ENCODE peak calls at places on chromosome 9, in five cellular contexts. F is A549, V is stomach, I is upper lobe of left lung, Q is heart left ventricle. K is an unnamed sample.

GRCh38 chr9:7058539-7058938 is 300.8 kb downstream of the KDM4C start:
- DNase-seq in Q (no peak), F (no peak), V (no peak), I (no peak), K (no peak)

GRCh38 chr9:34964458-34964857 is 6.4 kb downstream of the PHF24 start:
- DNase-seq in F (no peak), V (no peak), Q (no peak), I (no peak), K (no peak)

GRCh38 chr9:72038890-72039410 is 21.5 kb downstream of the C9orf57 start:
- DNase-seq in Q (peak; percentile 64), F (peak; percentile 74), V (peak; percentile 82), I (no peak), K (peak; percentile 68)

GRCh38 chr9:125203259-125203658 is 2.9 kb downstream of the RABEPK start:
- DNase-seq in I (no peak), V (no peak), Q (no peak), F (no peak), K (peak; percentile 43)

GRCh38 chr9:113511856-113512761 is 48.6 kb downstream of the RGS3 start:
- DNase-seq in I (no peak), V (no peak), Q (no peak), F (no peak), K (no peak)

GRCh38 chr9:134061688-134062371 is 6.0 kb downstream of the BRD3 start:
- DNase-seq in V (peak; percentile 60), F (no peak), I (peak; percentile 72), Q (no peak), K (no peak)

GRCh38 chr9:21770877-21771560 is 31.4 kb upstream of the MTAP start:
- DNase-seq in F (no peak), Q (no peak), I (no peak), V (no peak), K (no peak)

GRCh38 chr9:91486699-91487497 is 63.3 kb upstream of the NFIL3 start:
- DNase-seq in Q (no peak), V (no peak), I (no peak), F (no peak), K (no peak)

GRCh38 chr9:37037137-37037743 is 3.2 kb upstream of the PAX5 start:
- DNase-seq in Q (no peak), F (no peak), V (no peak), I (peak; percentile 70), K (no peak)

GRCh38 chr9:95620722-95621121 is 104.0 kb upstream of the PTCH1 start:
- DNase-seq in V (no peak), F (no peak), I (no peak), Q (no peak), K (no peak)

GRCh38 chr9:20873240-20873860 is 158.1 kb downstream of the HACD4 start:
- DNase-seq in F (no peak), V (no peak), I (no peak), Q (no peak), K (no peak)

GRCh38 chr9:132837501-132838268 is 40.4 kb downstream of the AK8 start:
- DNase-seq in I (no peak), V (no peak), Q (no peak), F (no peak), K (no peak)

GRCh38 chr9:131995382-131995781 is 84.3 kb downstream of the MED27 start:
- DNase-seq in I (no peak), F (peak; percentile 15), V (no peak), Q (no peak), K (no peak)

GRCh38 chr9:91193658-91194391 is 167.9 kb downstream of the AUH start:
- DNase-seq in Q (peak; percentile 92), I (peak; percentile 94), F (peak; percentile 57), V (peak; percentile 93), K (peak; percentile 65)

GRCh38 chr9:127116088-127116726 is 6.2 kb downstream of the ANGPTL2 start:
- DNase-seq in Q (no peak), F (no peak), I (no peak), V (no peak), K (no peak)

GRCh38 chr9:108889649-108890067 is 27.6 kb downstream of the ACTL7A start:
- DNase-seq in I (no peak), V (no peak), Q (no peak), F (no peak), K (no peak)

GRCh38 chr9:23803216-23803615 is 22.8 kb downstream of the ELAVL2 start:
- DNase-seq in V (no peak), Q (no peak), F (no peak), I (no peak), K (no peak)

GRCh38 chr9:94139672-94140417 is 55.6 kb downstream of the PTPDC1 start:
- DNase-seq in V (peak; percentile 82), I (no peak), Q (peak; percentile 90), F (peak; percentile 72), K (peak; percentile 20)

GRCh38 chr9:100292414-100292813 is 60.3 kb downstream of the TEX10 start:
- DNase-seq in V (no peak), F (no peak), Q (no peak), I (peak; percentile 36), K (no peak)

GRCh38 chr9:29144476-29144875 is 1571.2 kb upstream of the C9orf72 start:
- DNase-seq in I (no peak), F (no peak), V (no peak), Q (no peak), K (no peak)

GRCh38 chr9:13791816-13792215 is 512.3 kb upstream of the MPDZ start:
- DNase-seq in V (no peak), I (no peak), Q (no peak), F (no peak), K (no peak)

GRCh38 chr9:3898371-3899218 is 372.8 kb upstream of the RFX3 start:
- DNase-seq in Q (no peak), V (peak; percentile 26), F (no peak), I (peak; percentile 24), K (no peak)
- H3K4me3 ChIP-seq in Q (no peak overlapping the region), V (no peak overlapping the region), F (no peak overlapping the region), I (no peak overlapping the region), K (no peak overlapping the region)

DNA sequence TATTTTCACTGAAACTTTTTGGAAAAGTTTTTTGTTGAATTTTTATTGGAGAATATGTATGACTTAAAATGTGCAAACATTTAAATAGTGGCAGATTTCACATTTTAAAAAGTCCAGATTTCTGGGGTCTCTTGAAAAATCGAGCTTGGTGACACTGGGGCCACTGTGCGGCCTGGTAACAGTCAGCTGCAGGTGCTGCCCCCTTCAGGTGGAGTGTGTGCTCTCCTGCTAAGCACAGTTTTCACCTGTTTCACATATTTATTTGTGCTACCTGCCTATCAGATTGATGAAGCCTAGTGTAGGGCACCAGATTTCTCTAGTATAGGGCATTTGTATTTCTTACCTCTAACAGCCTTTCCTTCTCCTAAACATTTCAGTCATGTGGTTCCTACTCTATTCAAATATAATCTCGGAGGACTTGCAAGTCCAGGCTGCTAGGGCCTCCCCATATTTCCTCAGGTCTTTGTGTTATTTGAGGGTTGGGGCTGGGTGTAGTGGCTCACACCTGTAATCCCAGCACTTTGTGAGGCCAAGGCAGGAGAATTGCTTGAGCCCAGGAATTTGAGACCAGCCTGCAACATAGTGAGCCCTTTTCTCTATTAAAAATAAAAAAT is 95.8 kb upstream of the KLF9 start:
- DNase-seq in Q (no peak), I (no peak), V (peak; percentile 56), F (peak; percentile 20), K (peak; percentile 55)
- TF ChIP-seq CTCF in Q (peak; percentile 50), I (peak; percentile 53), V (peak; percentile 30), F (peak; percentile 42), K (peak; percentile 80)

GRCh38 chr9:96766199-96766598 is 11.7 kb downstream of the ZNF510 start:
- DNase-seq in I (no peak), V (no peak), Q (no peak), F (no peak), K (no peak)
- H3K9me3 ChIP-seq in I (peaks cover 96% of the 10 kb centered on the region), V (peaks cover 100% of the 10 kb centered on the region), Q (peaks cover 86% of the 10 kb centered on the region), F (peaks cover 97% of the 10 kb centered on the region), K (no peaks in the 10 kb centered on the region)

DNA sequence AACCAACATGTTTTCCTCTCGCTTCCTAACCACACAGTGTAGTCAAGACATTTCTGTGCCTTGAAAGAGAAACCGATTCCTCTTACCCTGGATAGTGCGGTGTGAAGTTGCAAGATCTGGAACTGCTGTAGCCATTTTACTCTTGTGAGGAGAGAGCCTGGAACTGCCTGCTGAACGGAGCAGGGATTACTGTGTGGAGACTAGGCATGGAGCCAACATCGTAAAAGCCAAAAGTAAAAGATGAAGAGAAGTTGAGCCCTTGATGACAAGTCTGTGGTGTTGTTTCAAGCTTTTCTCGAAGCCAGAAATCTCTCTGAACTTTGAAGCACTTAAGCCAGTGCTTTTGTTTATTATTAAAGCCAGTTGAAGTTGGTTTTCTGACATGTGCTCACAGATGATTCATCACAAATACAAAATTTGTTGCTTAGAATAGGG is 110.1 kb upstream of the GRIN3A start:
- DNase-seq in V (no peak), F (no peak), I (no peak), Q (no peak), K (no peak)
- H3K4me3 ChIP-seq in V (no peak overlapping the region), F (no peak overlapping the region), I (no peak overlapping the region), Q (no peak overlapping the region), K (no peak overlapping the region)

GRCh38 chr9:111678293-111678692 is 16.9 kb downstream of the GNG10 start:
- DNase-seq in I (no peak), F (no peak), Q (no peak), V (no peak), K (no peak)
- TF ChIP-seq CTCF in I (no peak), F (no peak), Q (no peak), V (no peak), K (no peak)

GRCh38 chr9:135920256-135920930 is 13.0 kb upstream of the CAMSAP1 start:
- DNase-seq in F (no peak), Q (no peak), I (peak; percentile 54), V (no peak), K (no peak)

GRCh38 chr9:135914921-135915320 is 7.6 kb upstream of the CAMSAP1 start:
- DNase-seq in Q (no peak), I (no peak), V (no peak), F (no peak), K (no peak)

GRCh38 chr9:135920973-135921585 is 13.7 kb upstream of the CAMSAP1 start:
- DNase-seq in F (no peak), Q (no peak), I (peak; percentile 71), V (no peak), K (no peak)

GRCh38 chr9:135919318-135919717 is 12.0 kb upstream of the CAMSAP1 start:
- DNase-seq in V (no peak), Q (no peak), F (no peak), I (peak; percentile 43), K (no peak)

GRCh38 chr9:135916998-135917397 is 9.7 kb upstream of the CAMSAP1 start:
- DNase-seq in V (no peak), F (no peak), Q (no peak), I (no peak), K (no peak)
- H3K9me3 ChIP-seq in V (peaks cover 78% of the 10 kb centered on the region), F (peaks cover 78% of the 10 kb centered on the region), Q (peaks cover 26% of the 10 kb centered on the region), I (peaks cover 25% of the 10 kb centered on the region), K (peaks cover 5% of the 10 kb centered on the region)